ENCODE peak calls at places on chromosomes 13 and 19, in seven cellular contexts. U, R, N, F, O, H and Y are unnamed samples.

GRCh38 chr19:23070353-23070781 is 46.5 kb upstream of the ZNF730 start:
- DNase-seq in U (no peak), R (peak), N (no peak), F (peak), O (peak), H (no peak), Y (no peak)

GRCh38 chr13:93244141-93244917 is 17.7 kb downstream of the GPC6 start:
- DNase-seq in U (no peak), R (no peak), N (no peak), F (no peak), O (no peak), H (no peak), Y (no peak)

GRCh38 chr13:29490561-29490960 is 104.9 kb downstream of the SLC7A1 start:
- DNase-seq in U (no peak), R (no peak), N (no peak), F (no peak), O (no peak), H (no peak), Y (no peak)

GRCh38 chr19:6802336-6803035 is 30.0 kb downstream of the VAV1 start:
- DNase-seq in U (peak), R (no peak), N (no peak), F (no peak), O (no peak), H (peak), Y (peak)

GRCh38 chr19:45172173-45172572 is 5.9 kb downstream of the TRAPPC6A start:
- DNase-seq in U (no peak), R (no peak), N (no peak), F (no peak), O (no peak), H (no peak), Y (no peak)

GRCh38 chr13:98585946-98586345 is 9.0 kb upstream of the STK24 start:
- DNase-seq in U (no peak), R (no peak), N (no peak), F (no peak), O (no peak), H (no peak), Y (no peak)

GRCh38 chr19:44113784-44114390 is 688 bp downstream of the ZNF225 start:
- DNase-seq in U (no peak), R (no peak), N (no peak), F (peak), O (no peak), H (no peak), Y (no peak)

GRCh38 chr13:42720116-42720857 is 61.1 kb upstream of the FAM216B start:
- DNase-seq in U (peak), R (no peak), N (peak), F (no peak), O (no peak), H (peak), Y (no peak)

GRCh38 chr19:17944301-17944700 is 11.5 kb downstream of the CCDC124 start:
- DNase-seq in U (no peak), R (no peak), N (no peak), F (no peak), O (no peak), H (no peak), Y (no peak)

GRCh38 chr19:46975011-46975917 is 44.4 kb upstream of the NPAS1 start:
- DNase-seq in U (no peak), R (no peak), N (no peak), F (no peak), O (no peak), H (no peak), Y (no peak)

GRCh38 chr13:106786006-106786579 is 218.2 kb upstream of the ARGLU1 start:
- DNase-seq in U (no peak), R (no peak), N (no peak), F (no peak), O (no peak), H (no peak), Y (no peak)
- TF ChIP-seq JUND in U (no peak), R (no peak), N (no peak), F (no peak), O (no peak), H (no peak), Y (no peak)

DNA sequence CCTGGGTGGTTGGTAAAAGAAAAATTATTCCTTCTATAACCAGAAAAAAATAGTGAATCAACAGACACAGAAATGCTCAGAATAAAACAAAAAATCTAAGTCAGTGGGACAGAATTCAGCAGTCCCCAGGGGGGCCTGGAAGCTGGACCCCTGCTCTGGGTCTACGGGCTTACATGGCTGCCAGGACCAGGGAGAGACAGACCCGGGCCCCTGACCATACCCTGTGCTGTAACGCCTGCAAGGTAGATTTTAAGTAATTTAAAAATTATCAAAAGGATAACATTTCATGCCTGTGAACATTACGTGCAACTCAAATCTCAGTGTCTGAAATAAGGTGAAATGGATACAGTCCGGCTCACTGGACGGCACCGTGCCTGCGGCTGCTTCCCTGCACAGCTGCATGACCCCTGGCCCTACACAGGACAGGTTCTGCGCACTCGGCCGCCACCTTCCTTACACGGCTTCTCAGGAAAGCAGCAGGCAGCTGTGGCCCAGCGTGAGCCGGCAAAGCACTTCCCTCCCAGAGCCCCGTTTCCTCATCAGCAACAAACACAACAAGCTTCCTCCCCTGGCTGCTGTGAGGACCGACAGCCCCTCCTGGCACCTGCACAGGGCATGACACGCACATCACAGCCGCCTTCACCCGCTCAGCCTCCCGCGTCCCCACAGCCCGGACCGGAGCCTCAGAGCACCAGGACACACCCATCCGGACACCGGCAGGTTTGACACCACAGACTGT is 22.2 kb downstream of the RASA3 start:
- DNase-seq in U (no peak), R (no peak), N (no peak), F (peak), O (no peak), H (no peak), Y (no peak)
- TF ChIP-seq JUND in U (no peak), R (no peak), N (no peak), F (no peak), O (no peak), H (no peak), Y (no peak)

GRCh38 chr19:29832801-29833200 is 21.0 kb downstream of the CCNE1 start:
- DNase-seq in U (no peak), R (no peak), N (no peak), F (no peak), O (no peak), H (no peak), Y (no peak)

GRCh38 chr19:29834991-29835390 is 23.2 kb downstream of the CCNE1 start:
- DNase-seq in U (no peak), R (no peak), N (no peak), F (no peak), O (no peak), H (no peak), Y (peak)

GRCh38 chr19:29833614-29834261 is 21.9 kb downstream of the CCNE1 start:
- DNase-seq in U (no peak), R (no peak), N (no peak), F (no peak), O (no peak), H (no peak), Y (no peak)

GRCh38 chr19:29831041-29831548 is 19.3 kb downstream of the CCNE1 start:
- DNase-seq in U (no peak), R (no peak), N (no peak), F (no peak), O (no peak), H (peak), Y (no peak)

GRCh38 chr19:29831686-29832085 is 19.9 kb downstream of the CCNE1 start:
- DNase-seq in U (no peak), R (no peak), N (no peak), F (no peak), O (no peak), H (no peak), Y (no peak)
- TF ChIP-seq JUND in U (no peak), R (no peak), N (no peak), F (no peak), O (no peak), H (no peak), Y (no peak)

DNA sequence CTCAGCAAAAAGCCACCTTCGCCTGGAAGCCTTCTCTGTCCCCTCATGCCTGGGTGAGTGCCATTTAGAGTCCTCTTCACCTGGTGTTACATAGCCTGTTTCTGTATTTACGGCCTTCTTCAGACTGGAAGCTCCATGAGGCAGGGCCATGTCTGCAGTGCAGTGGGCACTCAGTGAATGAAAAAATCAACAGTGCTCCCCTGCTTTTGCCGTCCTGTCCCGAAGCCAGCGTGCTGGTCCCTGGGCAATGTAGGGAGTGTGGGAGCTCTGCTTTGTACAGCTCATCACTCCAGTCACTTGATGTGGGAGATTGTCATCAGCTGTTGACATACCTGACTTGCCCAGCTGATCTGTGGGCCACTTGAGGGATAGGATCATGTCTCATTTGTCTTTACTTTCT is 129.0 kb upstream of the TSHZ3 start:
- DNase-seq in U (no peak), R (no peak), N (no peak), F (no peak), O (no peak), H (no peak), Y (no peak)
- TF ChIP-seq JUND in U (no peak), R (no peak), N (no peak), F (no peak), O (no peak), H (no peak), Y (no peak)

DNA sequence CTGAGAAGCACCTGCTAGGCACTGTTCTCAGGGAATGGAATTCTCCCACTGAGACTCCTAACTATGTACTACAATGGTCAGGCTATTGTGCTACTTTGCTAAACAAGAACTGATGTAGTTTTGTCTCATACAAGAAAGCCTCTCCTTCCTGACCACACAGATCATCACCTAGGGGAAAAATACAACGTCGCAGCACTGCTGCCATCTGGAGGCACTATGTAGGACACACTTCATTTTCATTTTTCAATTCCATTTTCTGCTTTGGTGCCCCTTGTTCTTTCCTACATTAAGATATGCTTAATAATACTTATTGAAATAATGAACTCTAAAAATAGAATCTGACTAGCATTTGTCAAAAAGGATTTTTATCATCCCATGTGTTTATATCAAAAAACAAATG is 21.1 kb downstream of the PROSER1 start:
- DNase-seq in U (no peak), R (peak), N (peak), F (peak), O (no peak), H (peak), Y (peak)
- TF ChIP-seq JUND in U (no peak), R (no peak), N (no peak), F (no peak), O (no peak), H (no peak), Y (no peak)

DNA sequence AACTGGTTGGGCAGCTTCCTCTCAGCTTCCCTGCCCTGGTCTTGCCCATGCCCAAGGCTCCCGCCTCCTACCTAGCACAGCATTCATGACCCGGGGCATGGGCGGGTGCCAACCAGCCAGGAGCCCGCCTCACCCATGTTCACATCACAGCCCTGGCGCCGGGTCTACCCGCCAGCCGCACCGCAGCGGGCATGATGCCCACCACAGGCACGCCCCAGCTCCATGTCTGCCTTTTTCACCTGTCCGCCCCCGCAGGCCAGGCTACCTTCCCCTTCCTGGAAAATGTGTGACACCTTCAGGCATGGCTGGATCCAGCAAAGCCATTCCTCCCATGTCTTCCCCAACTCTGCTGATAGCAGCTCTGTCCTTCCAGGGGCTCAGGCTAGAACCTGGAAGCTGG is 42.1 kb downstream of the PTPRS start:
- DNase-seq in U (no peak), R (no peak), N (no peak), F (no peak), O (no peak), H (no peak), Y (peak)
- TF ChIP-seq JUND in U (no peak), R (no peak), N (no peak), F (no peak), O (no peak), H (no peak), Y (no peak)

GRCh38 chr19:35991731-35992450 is 3.1 kb upstream of the SDHAF1 start:
- DNase-seq in U (no peak), R (no peak), N (no peak), F (no peak), O (no peak), H (no peak), Y (no peak)
- TF ChIP-seq JUND in U (no peak), R (no peak), N (no peak), F (no peak), O (no peak), H (no peak), Y (no peak)

GRCh38 chr19:16268676-16269319 is 55.8 kb upstream of the KLF2 start:
- DNase-seq in U (no peak), R (no peak), N (no peak), F (no peak), O (no peak), H (no peak), Y (no peak)

GRCh38 chr19:16274466-16274865 is 50.2 kb upstream of the KLF2 start:
- DNase-seq in U (no peak), R (no peak), N (no peak), F (no peak), O (no peak), H (no peak), Y (no peak)

GRCh38 chr19:16273005-16273404 is 51.6 kb upstream of the KLF2 start:
- DNase-seq in U (no peak), R (no peak), N (no peak), F (no peak), O (no peak), H (no peak), Y (no peak)
- TF ChIP-seq JUND in U (no peak), R (no peak), N (no peak), F (no peak), O (no peak), H (no peak), Y (no peak)

GRCh38 chr19:11574689-11575088 is 2.8 kb downstream of the ACP5 start:
- DNase-seq in U (no peak), R (no peak), N (no peak), F (no peak), O (no peak), H (no peak), Y (no peak)

DNA sequence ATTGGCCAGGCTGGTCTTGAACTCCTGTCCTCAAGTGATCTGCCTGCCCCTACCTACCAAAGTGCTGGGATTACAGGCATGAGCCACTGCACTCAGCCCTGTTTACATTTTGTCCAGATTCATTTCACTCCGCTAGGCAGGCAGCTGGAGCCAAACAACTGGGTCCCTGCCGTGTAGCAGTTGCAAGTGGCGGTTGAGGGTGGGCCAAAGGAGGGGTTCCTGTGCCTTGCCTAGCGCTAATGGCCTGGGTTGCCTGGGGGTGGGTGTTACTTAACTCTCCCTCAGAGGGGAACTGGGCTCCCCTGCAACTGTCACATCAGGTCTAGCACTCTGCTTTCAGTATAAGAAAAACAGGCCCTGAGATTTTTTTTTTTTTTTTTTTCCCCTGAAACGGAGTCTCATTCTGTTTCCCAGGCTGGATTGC is 7.4 kb downstream of the ACP5 start:
- DNase-seq in U (no peak), R (peak), N (no peak), F (peak), O (no peak), H (no peak), Y (no peak)
- TF ChIP-seq JUND in U (no peak), R (no peak), N (no peak), F (no peak), O (no peak), H (no peak), Y (no peak)

GRCh38 chr13:76387561-76387960 is 498.6 kb downstream of the KCTD12 start:
- DNase-seq in U (no peak), R (no peak), N (no peak), F (no peak), O (no peak), H (no peak), Y (no peak)
- TF ChIP-seq JUND in U (no peak), R (no peak), N (no peak), F (no peak), O (no peak), H (no peak), Y (no peak)